ENCODE peak calls at places on chromosome 7, in eight cellular contexts. G is HFF-Myc, B is H7, F is NCI-H82, Y is ecto neural progenitor cell, L is aorta, N is IMR-90, M is COR-L47. J is an unnamed sample.

GRCh38 chr7:116687801-116688201 is 15.8 kb downstream of the MET start:
- DNase-seq in G (peak; percentile 52), B (no peak), F (no peak), Y (no peak), L (no peak), N (peak; percentile 83), M (no peak), J (no peak)

GRCh38 chr7:150322114-150322832 is 882 bp upstream of the LRRC61 start:
- DNase-seq in G (no peak), B (no peak), F (peak; percentile 38), Y (no peak), L (no peak), N (no peak), M (peak; percentile 5), J (no peak)

GRCh38 chr7:92447239-92448184 is at the start of gene GATAD1:
- DNase-seq in G (peak; percentile 81), B (peak; percentile 95), F (peak; percentile 93), Y (peak; percentile 94), L (peak; percentile 96), N (peak; percentile 91), M (peak; percentile 93), J (peak; percentile 78)

GRCh38 chr7:146902728-146903127 is 786.1 kb downstream of the CNTNAP2 start:
- DNase-seq in G (no peak), B (no peak), F (no peak), Y (no peak), L (no peak), N (no peak), M (no peak), J (no peak)

GRCh38 chr7:155810607-155811559 is 1.4 kb downstream of the SHH start:
- DNase-seq in G (no peak), B (peak; percentile 70), F (no peak), Y (peak; percentile 47), L (no peak), N (no peak), M (no peak), J (no peak)

GRCh38 chr7:100829150-100829716 is 1.9 kb upstream of the EPHB4 start:
- DNase-seq in G (no peak), B (peak; percentile 73), F (no peak), Y (no peak), L (no peak), N (no peak), M (no peak), J (no peak)

GRCh38 chr7:15503603-15504280 is 58.1 kb downstream of the AGMO start:
- DNase-seq in G (no peak), B (no peak), F (no peak), Y (no peak), L (no peak), N (peak; percentile 15), M (no peak), J (no peak)

GRCh38 chr7:2526659-2527504 is 7.3 kb downstream of the LFNG start:
- DNase-seq in G (no peak), B (no peak), F (no peak), Y (no peak), L (no peak), N (no peak), M (no peak), J (no peak)

GRCh38 chr7:192035-192649 is at the start of gene FAM20C:
- DNase-seq in G (no peak), B (peak; percentile 95), F (no peak), Y (peak; percentile 78), L (peak; percentile 96), N (peak; percentile 79), M (peak; percentile 74), J (peak; percentile 69)

GRCh38 chr7:133436014-133436428 is 183.1 kb downstream of the EXOC4 start:
- DNase-seq in G (no peak), B (no peak), F (no peak), Y (no peak), L (no peak), N (peak; percentile 79), M (no peak), J (peak; percentile 82)

GRCh38 chr7:149886018-149886416 is 12.2 kb downstream of the ATP6V0E2 start:
- DNase-seq in G (no peak), B (no peak), F (no peak), Y (peak; percentile 6), L (no peak), N (no peak), M (no peak), J (no peak)

GRCh38 chr7:141001122-141001521 is 13.6 kb downstream of the MRPS33 start:
- DNase-seq in G (no peak), B (no peak), F (no peak), Y (no peak), L (no peak), N (no peak), M (no peak), J (no peak)

GRCh38 chr7:102279537-102280400 is 6.9 kb upstream of the SH2B2 start:
- DNase-seq in G (no peak), B (peak; percentile 98), F (peak; percentile 91), Y (peak; percentile 85), L (no peak), N (peak; percentile 55), M (peak; percentile 49), J (no peak)